ENCODE peak calls at places on chromosomes 13 and 19, in ten cellular contexts. E is heart left ventricle, P is adrenal gland, K is dorsolateral prefrontal cortex, Z is nephron progenitor cell, Q is osteocyte, H is AG04449, G is Calu3, R is OCI-LY7, F is testis. N is an unnamed sample.

GRCh38 chr19:52687658-52688057 is 47.2 kb downstream of the ZNF611 start:
- DNase-seq in E (no peak), P (no peak), K (no peak), Z (no peak), Q (no peak), H (no peak), G (no peak), R (no peak), F (no peak), N (no peak)

GRCh38 chr13:98480915-98481510 is 95.9 kb downstream of the STK24 start:
- DNase-seq in E (peak; percentile 55), P (no peak), K (no peak), Z (no peak), Q (no peak), H (no peak), G (no peak), R (peak; percentile 19), F (no peak), N (peak; percentile 38)

GRCh38 chr19:4049432-4049831 is 17.3 kb downstream of the ZBTB7A start:
- DNase-seq in E (peak; percentile 57), P (peak; percentile 23), K (no peak), Z (no peak), Q (no peak), H (no peak), G (no peak), R (no peak), F (no peak), N (no peak)

GRCh38 chr13:73268306-73268705 is 209.5 kb downstream of the KLF5 start:
- DNase-seq in E (no peak), P (no peak), K (no peak), Z (no peak), Q (no peak), H (no peak), G (no peak), R (no peak), F (no peak), N (peak; percentile 54)

GRCh38 chr19:2081873-2082810 is 14.0 kb downstream of the MOB3A start:
- DNase-seq in E (peak; percentile 52), P (no peak), K (no peak), Z (no peak), Q (no peak), H (no peak), G (no peak), R (peak; percentile 64), F (no peak), N (no peak)

GRCh38 chr13:46962286-46962941 is 65.6 kb upstream of the HTR2A start:
- DNase-seq in E (no peak), P (no peak), K (no peak), Z (no peak), Q (no peak), H (no peak), G (no peak), R (peak; percentile 54), F (no peak), N (peak; percentile 28)

GRCh38 chr13:52695856-52696255 is 43.2 kb downstream of the SUGT1 start:
- DNase-seq in E (no peak), P (no peak), K (no peak), Z (no peak), Q (no peak), H (peak; percentile 21), G (no peak), R (no peak), F (no peak), N (peak; percentile 16)

GRCh38 chr19:18543814-18544475 is 572 bp upstream of the FKBP8 start:
- DNase-seq in E (peak; percentile 34), P (peak; percentile 57), K (peak; percentile 55), Z (no peak), Q (no peak), H (no peak), G (peak; percentile 24), R (peak; percentile 92), F (peak; percentile 48), N (peak; percentile 52)

GRCh38 chr19:19049406-19049805 is 14.4 kb upstream of the SLC25A42 start:
- DNase-seq in E (no peak), P (no peak), K (no peak), Z (no peak), Q (no peak), H (no peak), G (no peak), R (no peak), F (no peak), N (no peak)

GRCh38 chr13:26837102-26837501 is 76.5 kb upstream of the GPR12 start:
- DNase-seq in E (no peak), P (no peak), K (no peak), Z (no peak), Q (no peak), H (no peak), G (no peak), R (no peak), F (no peak), N (no peak)

GRCh38 chr13:113186061-113186900 is 22.2 kb downstream of the PCID2 start:
- DNase-seq in E (no peak), P (no peak), K (no peak), Z (no peak), Q (no peak), H (no peak), G (no peak), R (no peak), F (no peak), N (no peak)

GRCh38 chr13:53672005-53672404 is 643.4 kb downstream of the OLFM4 start:
- DNase-seq in E (no peak), P (no peak), K (no peak), Z (no peak), Q (no peak), H (no peak), G (no peak), R (no peak), F (no peak), N (no peak)

GRCh38 chr13:45206340-45206739 is 5.5 kb upstream of the KCTD4 start:
- DNase-seq in E (no peak), P (no peak), K (no peak), Z (no peak), Q (no peak), H (peak; percentile 82), G (no peak), R (no peak), F (no peak), N (peak; percentile 90)

GRCh38 chr13:95254341-95254740 is 46.9 kb downstream of the ABCC4 start:
- DNase-seq in E (no peak), P (no peak), K (no peak), Z (no peak), Q (no peak), H (no peak), G (no peak), R (no peak), F (no peak), N (peak; percentile 36)

GRCh38 chr13:51807041-51807440 is 3.1 kb upstream of the DHRS12 start:
- DNase-seq in E (no peak), P (no peak), K (no peak), Z (no peak), Q (no peak), H (no peak), G (no peak), R (no peak), F (no peak), N (no peak)

GRCh38 chr19:56966697-56967299 is 126.3 kb upstream of the PEG3 start:
- DNase-seq in E (no peak), P (no peak), K (no peak), Z (no peak), Q (no peak), H (no peak), G (no peak), R (no peak), F (no peak), N (no peak)

DNA sequence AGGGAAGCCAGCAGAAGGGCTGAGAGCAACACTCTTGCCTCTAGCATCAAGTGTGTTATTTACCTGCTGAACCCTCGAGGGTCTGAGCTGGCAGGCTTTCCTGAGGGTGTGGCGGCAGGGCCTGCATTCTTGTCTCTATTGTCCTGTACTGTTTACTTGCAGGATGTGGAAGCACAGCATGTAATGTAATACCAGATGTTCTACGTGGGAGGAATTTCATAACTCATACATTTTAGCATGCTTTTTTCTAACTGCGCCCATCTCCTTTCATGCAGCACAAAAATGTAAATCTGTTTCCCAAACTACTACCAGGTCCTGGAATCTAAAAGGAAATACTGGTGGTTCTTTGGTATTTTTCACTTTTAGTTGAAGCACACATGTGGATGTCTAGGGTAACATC is 153.1 kb downstream of the RGCC start:
- DNase-seq in E (peak; percentile 45), P (no peak), K (no peak), Z (no peak), Q (no peak), H (peak; percentile 89), G (peak; percentile 49), R (no peak), F (no peak), N (peak; percentile 69)
- TF ChIP-seq CTCF in E (no peak), P (no peak), K (no peak), Z (no peak), Q (no peak), H (no peak), G (no peak), R (no peak), F (no peak), N (no peak)

DNA sequence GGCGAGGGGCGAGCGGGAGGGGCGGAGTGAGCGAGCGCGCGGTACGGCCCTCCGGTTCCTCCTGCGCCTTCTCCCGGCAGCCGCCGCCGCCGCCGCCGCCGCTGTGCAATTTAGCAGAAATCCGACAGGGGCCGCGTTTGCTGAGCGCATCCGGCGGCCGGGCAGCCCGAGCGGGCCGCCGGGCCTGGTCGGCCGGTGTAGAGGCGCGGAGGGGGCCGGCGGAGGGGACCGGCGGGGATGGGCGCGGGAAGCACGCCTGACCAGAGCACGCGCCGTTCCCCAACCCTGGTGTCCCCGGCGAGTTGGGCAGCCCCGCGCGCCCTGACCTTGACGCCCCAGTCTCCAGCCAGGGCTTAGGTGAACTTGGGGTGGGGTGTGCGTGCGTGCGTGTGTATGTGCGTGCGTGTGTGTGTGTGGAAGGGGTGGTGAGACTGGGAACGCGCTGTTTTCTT is 144.5 kb upstream of the ZNF536 start:
- DNase-seq in E (peak; percentile 68), P (peak; percentile 68), K (peak; percentile 75), Z (peak; percentile 89), Q (peak; percentile 89), H (no peak), G (peak; percentile 68), R (peak; percentile 41), F (peak; percentile 68), N (peak; percentile 35)
- TF ChIP-seq CTCF in E (peak; percentile 27), P (no peak), K (peak; percentile 53), Z (peak; percentile 44), Q (peak; percentile 70), H (peak; percentile 62), G (no peak), R (peak; percentile 61), F (peak; percentile 35), N (peak; percentile 75)

DNA sequence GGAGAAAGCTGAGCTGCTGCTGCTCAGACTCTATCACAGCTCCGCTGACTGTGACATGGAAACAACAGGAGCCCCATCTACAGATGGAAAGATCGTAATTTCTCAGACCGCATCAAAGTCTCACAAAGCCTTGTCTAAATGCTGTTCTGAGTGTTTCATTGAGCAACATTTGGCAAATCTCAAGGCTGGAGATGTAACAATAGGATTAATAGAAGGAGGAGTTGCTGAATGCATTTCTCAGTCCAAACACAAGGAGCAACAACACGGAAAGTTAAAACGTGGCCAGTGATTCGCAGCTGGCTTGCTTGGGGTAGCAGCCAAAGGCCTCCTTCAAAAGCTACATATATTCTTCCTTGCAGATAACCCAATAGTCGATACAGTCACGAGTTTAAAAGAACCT is 55.7 kb downstream of the MRPL57 start:
- DNase-seq in E (no peak), P (no peak), K (no peak), Z (no peak), Q (no peak), H (no peak), G (no peak), R (no peak), F (peak; percentile 21), N (no peak)
- TF ChIP-seq CTCF in E (no peak), P (no peak), K (no peak), Z (no peak), Q (no peak), H (no peak), G (no peak), R (no peak), F (no peak), N (no peak)

GRCh38 chr13:107203146-107203847 is 635.4 kb upstream of the ARGLU1 start:
- DNase-seq in E (no peak), P (no peak), K (no peak), Z (peak; percentile 30), Q (no peak), H (no peak), G (peak; percentile 1), R (peak; percentile 1), F (peak; percentile 27), N (peak; percentile 3)
- TF ChIP-seq CTCF in E (peak; percentile 33), P (no peak), K (no peak), Z (peak; percentile 51), Q (peak; percentile 39), H (no peak), G (no peak), R (peak; percentile 60), F (peak; percentile 32), N (peak; percentile 51)

N was measured in HFFc6.